ENCODE peak calls at places on chromosomes 6 and 20, in six cellular contexts. L is activated CD4-positive, alpha-beta T cell treated with anti-CD3 and anti-CD28 coated beads for 48 hours; Q is HT-29; I is GM20000; K is psoas muscle; Y is AG08395. J is an unnamed sample.

GRCh38 chr6:128204621-128205020 is 303.8 kb upstream of the THEMIS start:
- DNase-seq in I (no peak), Q (peak), K (no peak), Y (no peak), L (no peak), J (no peak)

GRCh38 chr20:741620-742019 is 26.7 kb downstream of the SLC52A3 start:
- DNase-seq in Y (no peak), Q (no peak), I (no peak), K (no peak), L (no peak), J (peak)

GRCh38 chr20:32314768-32315167 is 37.3 kb downstream of the KIF3B start:
- DNase-seq in Q (no peak), K (no peak), Y (no peak), I (no peak), L (no peak), J (peak)

GRCh38 chr20:22905667-22906066 is 129.4 kb upstream of the SSTR4 start:
- DNase-seq in Q (no peak), Y (peak), K (peak), L (no peak), I (peak), J (no peak)

GRCh38 chr20:9912858-9913434 is 74.1 kb upstream of the PAK5 start:
- DNase-seq in Q (peak), L (peak), K (no peak), Y (peak), I (peak), J (no peak)

GRCh38 chr6:129370268-129370916 is 339.6 kb downstream of the ARHGAP18 start:
- DNase-seq in L (peak), Y (peak), I (peak), Q (peak), K (no peak), J (no peak)

GRCh38 chr6:157169656-157170055 is 153.7 kb downstream of the TMEM242 start:
- DNase-seq in L (no peak), I (no peak), Q (no peak), Y (no peak), K (no peak), J (no peak)

GRCh38 chr20:50394569-50394968 is 115.6 kb upstream of the PTPN1 start:
- DNase-seq in K (no peak), I (no peak), Q (no peak), L (no peak), Y (no peak), J (peak)

GRCh38 chr6:147287869-147288271 is 83.7 kb downstream of the STXBP5 start:
- DNase-seq in K (no peak), L (no peak), Q (peak), I (no peak), Y (peak), J (no peak)

GRCh38 chr6:12749531-12750379 is 33.2 kb downstream of the PHACTR1 start:
- DNase-seq in L (no peak), Q (no peak), Y (no peak), K (no peak), I (peak), J (no peak)

GRCh38 chr6:14711056-14711703 is 534.7 kb upstream of the JARID2 start:
- DNase-seq in I (peak), Q (peak), Y (peak), L (peak), K (no peak), J (no peak)

GRCh38 chr20:46213946-46214830 is 94.1 kb downstream of the CDH22 start:
- DNase-seq in L (no peak), K (peak), Y (peak), Q (no peak), I (no peak), J (no peak)

GRCh38 chr6:87421576-87421975 is 13.8 kb downstream of the CFAP206 start:
- DNase-seq in K (no peak), Y (no peak), L (no peak), I (no peak), Q (no peak), J (no peak)

GRCh38 chr20:64080013-64080812 is at the start of gene OPRL1:
- DNase-seq in K (peak), Y (no peak), I (no peak), Q (no peak), L (peak), J (peak)

GRCh38 chr20:35511814-35512420 is 17.5 kb downstream of the C20orf173 start:
- DNase-seq in I (no peak), L (no peak), Q (peak), K (peak), Y (peak), J (no peak)

GRCh38 chr6:116616757-116617093 is 446 bp downstream of the RSPH4A start:
- DNase-seq in Y (peak), K (peak), Q (no peak), L (peak), I (peak), J (peak)

GRCh38 chr6:34834789-34835518 is 43.1 kb downstream of the BLTP3A start:
- DNase-seq in Q (no peak), Y (peak), I (no peak), L (no peak), K (no peak), J (no peak)

GRCh38 chr6:158219229-158219628 is 51.1 kb downstream of the GTF2H5 start:
- DNase-seq in L (no peak), I (no peak), K (no peak), Q (no peak), Y (peak), J (no peak)

GRCh38 chr6:31365864-31366263 is 8.9 kb upstream of the HLA-B start:
- DNase-seq in K (no peak), I (no peak), L (no peak), Y (no peak), Q (no peak), J (no peak)

GRCh38 chr6:33958208-33958862 is 154.5 kb upstream of the MLN start:
- DNase-seq in Y (no peak), I (no peak), Q (no peak), L (peak), K (no peak), J (peak)

GRCh38 chr6:33860706-33861474 is 57.1 kb upstream of the MLN start:
- DNase-seq in Q (no peak), I (no peak), Y (peak), K (peak), L (peak), J (no peak)

GRCh38 chr6:161346717-161347504 is 73.0 kb upstream of the AGPAT4 start:
- DNase-seq in Y (no peak), Q (no peak), L (no peak), I (no peak), K (no peak), J (no peak)

GRCh38 chr20:63027425-63028389 is 20.9 kb upstream of the BHLHE23 start:
- DNase-seq in K (peak), Q (peak), Y (no peak), L (peak), I (peak), J (peak)

GRCh38 chr6:163962627-163963117 is 548.2 kb downstream of the QKI start:
- DNase-seq in L (no peak), K (peak), Q (no peak), Y (no peak), I (no peak), J (no peak)

GRCh38 chr6:47083586-47084047 is 41.5 kb upstream of the ADGRF1 start:
- DNase-seq in K (peak), I (no peak), Y (peak), Q (peak), L (no peak), J (peak)

GRCh38 chr20:61951695-61952533 is 113.8 kb downstream of the TAF4 start:
- DNase-seq in L (no peak), K (no peak), I (no peak), Q (no peak), Y (no peak), J (peak)

GRCh38 chr6:151461673-151462072 is 9.7 kb upstream of the RMND1 start:
- DNase-seq in Y (no peak), Q (no peak), I (no peak), L (no peak), K (no peak), J (no peak)

GRCh38 chr6:121309768-121310473 is 24.4 kb downstream of the TBC1D32 start:
- DNase-seq in Y (peak), K (no peak), Q (no peak), I (no peak), L (no peak), J (no peak)

GRCh38 chr20:62393266-62393665 is 6.4 kb downstream of the RPS21 start:
- DNase-seq in Y (no peak), K (no peak), L (no peak), I (no peak), Q (no peak), J (no peak)

GRCh38 chr20:48919882-48920526 is 1.5 kb upstream of the ARFGEF2 start:
- DNase-seq in K (no peak), L (no peak), Q (no peak), Y (no peak), I (no peak), J (no peak)

GRCh38 chr6:5085638-5086293 is 625 bp downstream of the PPP1R3G start:
- DNase-seq in I (peak), Q (no peak), L (peak), Y (no peak), K (peak), J (peak)

GRCh38 chr6:47075168-47075567 is 33.0 kb upstream of the ADGRF1 start:
- DNase-seq in Q (no peak), K (no peak), L (no peak), I (no peak), Y (no peak), J (no peak)

GRCh38 chr6:28488916-28489365 is 26.7 kb downstream of the GPX6 start:
- DNase-seq in Y (peak), K (no peak), Q (peak), I (no peak), L (peak), J (no peak)

GRCh38 chr6:143673638-143674037 is 4.1 kb upstream of the PHACTR2 start:
- DNase-seq in L (no peak), I (no peak), Y (peak), Q (peak), K (no peak), J (no peak)

GRCh38 chr20:57693670-57694329 is 16.0 kb downstream of the PMEPA1 start:
- DNase-seq in I (no peak), Q (no peak), K (no peak), L (no peak), Y (no peak), J (no peak)

GRCh38 chr20:8532169-8532568 is 400.1 kb downstream of the PLCB1 start:
- DNase-seq in Q (no peak), K (no peak), L (no peak), Y (no peak), I (no peak), J (no peak)

GRCh38 chr6:40719671-40720374 is 132.7 kb upstream of the LRFN2 start:
- DNase-seq in K (no peak), I (peak), Q (no peak), L (no peak), Y (peak), J (no peak)

GRCh38 chr6:43935921-43936320 is 165.9 kb downstream of the VEGFA start:
- DNase-seq in Y (no peak), K (peak), Q (no peak), I (no peak), L (no peak), J (peak)

GRCh38 chr6:130313206-130313605 is 52.6 kb upstream of the TMEM200A start:
- DNase-seq in L (no peak), Q (peak), Y (no peak), K (no peak), I (no peak), J (no peak)

J was measured in spleen.